ENCODE peak calls at places on chromosome 22, in four cellular contexts. U is thoracic aorta, M is tibial nerve, A is OCI-LY7. N is an unnamed sample.
A peak's percentile ranks its signal among the peaks of the same experiment; 100 is the strongest.

GRCh38 chr22:44153705-44154104 is 27.0 kb upstream of the PARVG start:
- DNase-seq in U (no peak), M (no peak), A (no peak), N (no peak)

GRCh38 chr22:50184004-50184461 is 1.7 kb upstream of the TRABD start:
- DNase-seq in U (no peak), M (peak; percentile 70), A (no peak), N (peak; percentile 72)

GRCh38 chr22:21857501-21857914 is 9.9 kb downstream of the MAPK1 start:
- DNase-seq in U (no peak), M (no peak), A (no peak), N (no peak)

GRCh38 chr22:43128928-43129424 is 14.2 kb downstream of the MCAT start:
- DNase-seq in U (no peak), M (no peak), A (peak; percentile 88), N (no peak)

GRCh38 chr22:19990188-19990587 is 26.4 kb downstream of the ARVCF start:
- DNase-seq in U (no peak), M (no peak), A (no peak), N (no peak)

GRCh38 chr22:31609716-31610115 is 52.3 kb downstream of the PISD start:
- DNase-seq in U (no peak), M (no peak), A (no peak), N (no peak)

GRCh38 chr22:20117656-20118571 is 888 bp upstream of the TRMT2A start:
- DNase-seq in U (no peak), M (no peak), A (peak; percentile 54), N (no peak)

GRCh38 chr22:42945736-42946135 is 69.2 kb downstream of the PACSIN2 start:
- DNase-seq in U (no peak), M (no peak), A (no peak), N (no peak)

GRCh38 chr22:43060213-43060612 is 29.0 kb downstream of the TTLL1 start:
- DNase-seq in U (no peak), M (peak; percentile 20), A (peak; percentile 52), N (no peak)

GRCh38 chr22:44648085-44648820 is 53.8 kb upstream of the PRR5 start:
- DNase-seq in U (no peak), M (no peak), A (no peak), N (no peak)

GRCh38 chr22:45771711-45772110 is 100.1 kb downstream of the ATXN10 start:
- DNase-seq in U (no peak), M (no peak), A (no peak), N (no peak)

GRCh38 chr22:27779650-27780049 is 21.9 kb downstream of the MN1 start:
- DNase-seq in U (no peak), M (no peak), A (no peak), N (no peak)

GRCh38 chr22:19105456-19105855 is 16.8 kb downstream of the DGCR2 start:
- DNase-seq in U (no peak), M (no peak), A (no peak), N (no peak)

GRCh38 chr22:44741929-44742328 is 10.4 kb upstream of the ARHGAP8 start:
- DNase-seq in U (no peak), M (no peak), A (no peak), N (no peak)

GRCh38 chr22:48637231-48637630 is 1190.4 kb downstream of the BRD1 start:
- DNase-seq in U (no peak), M (no peak), A (no peak), N (no peak)

GRCh38 chr22:26259510-26259909 is 90.2 kb downstream of the SEZ6L start:
- DNase-seq in U (no peak), M (no peak), A (peak; percentile 36), N (no peak)

GRCh38 chr22:46084943-46085830 is 65.1 kb upstream of the PPARA start:
- DNase-seq in U (peak; percentile 65), M (peak; percentile 69), A (no peak), N (peak; percentile 94)

GRCh38 chr22:33883961-33884808 is 36.1 kb downstream of the LARGE1 start:
- DNase-seq in U (no peak), M (no peak), A (no peak), N (no peak)

GRCh38 chr22:46576556-46577351 is 39.3 kb upstream of the CELSR1 start:
- DNase-seq in U (no peak), M (no peak), A (peak; percentile 69), N (no peak)

GRCh38 chr22:44131412-44131811 is 49.3 kb upstream of the PARVG start:
- DNase-seq in U (no peak), M (no peak), A (no peak), N (no peak)

GRCh38 chr22:44711701-44712100 is 9.7 kb downstream of the PRR5 start:
- DNase-seq in U (no peak), M (no peak), A (no peak), N (no peak)

GRCh38 chr22:44697423-44698179 is 4.4 kb upstream of the PRR5 start:
- DNase-seq in U (no peak), M (peak; percentile 78), A (peak; percentile 73), N (peak; percentile 76)

GRCh38 chr22:46661221-46661851 is 41.1 kb downstream of the GRAMD4 start:
- DNase-seq in U (no peak), M (no peak), A (no peak), N (no peak)

GRCh38 chr22:31085493-31085824 is 4.3 kb downstream of the SMTN start:
- DNase-seq in U (no peak), M (no peak), A (no peak), N (no peak)

GRCh38 chr22:25148149-25148691 is 51.4 kb upstream of the CRYBB3 start:
- DNase-seq in U (no peak), M (no peak), A (no peak), N (no peak)

DNA sequence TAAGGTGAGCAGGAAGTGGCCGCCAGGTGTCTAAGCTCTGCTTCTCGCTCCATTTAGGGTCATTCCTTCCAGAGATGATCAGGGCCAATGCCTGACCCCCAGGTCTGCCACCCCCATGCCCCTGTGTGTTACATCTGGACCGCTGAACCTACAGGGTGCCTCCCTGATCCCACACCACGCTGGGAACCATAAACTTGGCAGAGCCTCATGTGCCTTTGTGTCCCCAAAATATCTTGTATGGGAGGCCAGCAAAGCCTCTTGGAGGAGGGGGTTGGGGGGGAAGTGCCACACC is 3.7 kb downstream of the TST start:
- DNase-seq in U (no peak), M (no peak), A (no peak), N (no peak)
- H3K4me1 ChIP-seq in U (peaks cover 19% of the 10 kb centered on the region), M (peaks cover 40% of the 10 kb centered on the region), A (peaks cover 8% of the 10 kb centered on the region), N (peaks cover 7% of the 10 kb centered on the region)

GRCh38 chr22:22935056-22935545 is 47.5 kb downstream of the IGLL5 start:
- DNase-seq in U (no peak), M (no peak), A (no peak), N (no peak)

GRCh38 chr22:22936915-22937656 is 49.5 kb downstream of the IGLL5 start:
- DNase-seq in U (no peak), M (no peak), A (no peak), N (no peak)

GRCh38 chr22:22934543-22935055 is 47.0 kb downstream of the IGLL5 start:
- DNase-seq in U (no peak), M (no peak), A (peak; percentile 48), N (no peak)

GRCh38 chr22:22936190-22936914 is 48.7 kb downstream of the IGLL5 start:
- DNase-seq in U (no peak), M (no peak), A (no peak), N (no peak)

DNA sequence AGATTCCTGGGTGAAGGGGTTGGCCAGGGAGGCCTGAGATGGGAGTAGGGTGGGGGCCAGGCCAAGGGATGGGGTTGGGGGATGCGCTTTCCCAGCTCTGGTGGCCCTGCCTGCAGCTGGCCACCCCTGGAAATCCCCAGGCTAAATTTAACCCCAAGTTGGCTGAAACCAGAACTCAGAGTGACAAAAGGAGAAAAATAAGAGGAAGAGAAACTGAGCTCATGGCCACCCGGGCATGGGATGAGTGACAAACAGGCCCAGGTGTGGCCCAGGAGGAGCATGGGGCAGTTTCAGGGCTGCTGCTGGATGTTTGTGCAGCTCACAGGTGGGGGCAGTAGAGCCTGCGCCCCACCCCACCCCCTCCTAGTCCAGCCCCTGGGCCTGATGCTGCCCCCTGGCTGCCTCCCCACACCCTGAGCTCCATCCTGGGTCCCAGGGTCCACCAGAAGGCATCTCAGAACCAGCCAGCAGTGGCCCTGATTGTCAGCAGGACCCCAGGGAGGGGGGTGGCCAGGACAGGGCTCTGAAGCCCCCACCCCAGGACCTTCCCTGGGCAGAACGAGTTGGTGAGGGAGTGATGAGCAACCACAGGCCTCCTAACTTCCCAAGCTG is 48.0 kb downstream of the IGLL5 start:
- DNase-seq in U (no peak), M (no peak), A (peak; percentile 99), N (no peak)
- H3K4me1 ChIP-seq in U (no peaks in the 10 kb centered on the region), M (no peaks in the 10 kb centered on the region), A (peaks cover 98% of the 10 kb centered on the region), N (no peaks in the 10 kb centered on the region)

GRCh38 chr22:17941501-17942406 is 82.6 kb downstream of the MICAL3 start:
- DNase-seq in U (no peak), M (no peak), A (no peak), N (no peak)

GRCh38 chr22:17944205-17944725 is 80.1 kb downstream of the MICAL3 start:
- DNase-seq in U (no peak), M (no peak), A (no peak), N (no peak)

GRCh38 chr22:17942721-17943120 is 81.6 kb downstream of the MICAL3 start:
- DNase-seq in U (no peak), M (no peak), A (no peak), N (no peak)

GRCh38 chr22:17945156-17945850 is 79.1 kb downstream of the MICAL3 start:
- DNase-seq in U (no peak), M (no peak), A (no peak), N (no peak)

DNA sequence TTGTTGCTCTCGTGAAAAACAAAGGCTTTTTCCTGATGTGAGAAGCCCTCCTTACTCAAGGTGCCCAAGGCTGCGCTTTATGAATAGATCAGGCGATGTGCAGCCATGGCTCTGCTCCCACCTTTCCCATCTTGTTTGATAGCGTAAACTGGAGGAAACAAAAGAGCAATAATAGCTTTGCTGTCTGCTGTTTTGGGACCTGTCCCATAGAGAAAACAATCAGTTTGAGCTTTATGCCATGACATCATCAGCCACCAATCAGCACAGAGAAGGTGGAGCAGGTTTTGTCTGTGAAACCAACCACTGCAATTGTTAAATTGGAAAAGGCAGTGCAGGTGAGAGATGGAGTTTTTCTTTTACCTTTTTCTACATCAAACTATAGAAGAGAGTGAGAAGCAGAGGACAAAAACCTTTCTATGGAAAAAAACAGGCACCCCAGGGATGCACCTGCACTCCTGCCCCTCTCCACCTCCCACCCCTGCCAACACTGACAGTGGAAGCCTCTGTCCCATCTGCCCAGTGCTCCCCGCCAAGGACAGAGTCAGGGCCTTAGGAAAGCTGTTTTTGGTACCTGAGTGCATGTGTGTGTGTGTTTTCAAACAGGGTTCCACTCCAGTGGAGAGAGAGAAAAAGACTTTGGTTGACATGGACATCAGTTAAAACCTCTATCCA is 80.7 kb downstream of the MICAL3 start:
- DNase-seq in U (no peak), M (no peak), A (no peak), N (no peak)
- H3K4me1 ChIP-seq in U (peaks cover 70% of the 10 kb centered on the region), M (peaks cover 19% of the 10 kb centered on the region), A (peaks cover 73% of the 10 kb centered on the region), N (no peaks in the 10 kb centered on the region)

GRCh38 chr22:41825376-41825775 is 7.5 kb upstream of the SREBF2 start:
- DNase-seq in U (no peak), M (no peak), A (no peak), N (no peak)
- H3K4me1 ChIP-seq in U (peaks cover 15% of the 10 kb centered on the region), M (peaks cover 24% of the 10 kb centered on the region), A (peaks cover 17% of the 10 kb centered on the region), N (no peaks in the 10 kb centered on the region)

GRCh38 chr22:24096401-24097115 is 84.7 kb upstream of the SUSD2 start:
- DNase-seq in U (no peak), M (no peak), A (no peak), N (no peak)

GRCh38 chr22:24102366-24103200 is 78.7 kb upstream of the SUSD2 start:
- DNase-seq in U (no peak), M (no peak), A (no peak), N (no peak)

GRCh38 chr22:24101966-24102365 is 79.3 kb upstream of the SUSD2 start:
- DNase-seq in U (no peak), M (no peak), A (no peak), N (no peak)

GRCh38 chr22:24097961-24098391 is 83.3 kb upstream of the SUSD2 start:
- DNase-seq in U (no peak), M (no peak), A (no peak), N (no peak)

GRCh38 chr22:24099661-24100060 is 81.6 kb upstream of the SUSD2 start:
- DNase-seq in U (no peak), M (no peak), A (no peak), N (peak; percentile 11)
- H3K4me1 ChIP-seq in U (peaks cover 11% of the 10 kb centered on the region), M (peaks cover 7% of the 10 kb centered on the region), A (no peaks in the 10 kb centered on the region), N (no peaks in the 10 kb centered on the region)

N was measured in uterus.